ENCODE peak calls at places on chromosomes 1 and 21, in four cellular contexts. One of them, this sample, is unnamed.

GRCh38 chr1:209389258-209389657 is 194.3 kb upstream of the CAMK1G start:
- DNase-seq in suprapubic skin: no peak
- DNase-seq in heart left ventricle: no peak
- DNase-seq in endothelial cell of umbilical vein: no peak
- DNase-seq in this sample: no peak

GRCh38 chr1:14602131-14602530 is 3.6 kb downstream of the KAZN start:
- DNase-seq in suprapubic skin: peak; percentile 78
- DNase-seq in heart left ventricle: no peak
- DNase-seq in endothelial cell of umbilical vein: no peak
- DNase-seq in this sample: no peak

GRCh38 chr1:56509713-56510641 is 69.4 kb downstream of the PLPP3 start:
- DNase-seq in suprapubic skin: no peak
- DNase-seq in heart left ventricle: no peak
- DNase-seq in endothelial cell of umbilical vein: no peak
- DNase-seq in this sample: no peak

GRCh38 chr1:223405507-223405906 is 12.3 kb downstream of the CCDC185 start:
- DNase-seq in suprapubic skin: no peak
- DNase-seq in heart left ventricle: no peak
- DNase-seq in endothelial cell of umbilical vein: no peak
- DNase-seq in this sample: no peak

GRCh38 chr1:76826072-76826827 is 41.0 kb upstream of the ST6GALNAC5 start:
- DNase-seq in suprapubic skin: no peak
- DNase-seq in heart left ventricle: no peak
- DNase-seq in endothelial cell of umbilical vein: no peak
- DNase-seq in this sample: no peak

GRCh38 chr1:44553771-44554170 is 120.5 kb downstream of the TMEM53 start:
- DNase-seq in suprapubic skin: no peak
- DNase-seq in heart left ventricle: no peak
- DNase-seq in endothelial cell of umbilical vein: no peak
- DNase-seq in this sample: no peak

GRCh38 chr1:33697816-33698215 is 166.1 kb upstream of the HMGB4 start:
- DNase-seq in suprapubic skin: no peak
- DNase-seq in heart left ventricle: no peak
- DNase-seq in endothelial cell of umbilical vein: no peak
- DNase-seq in this sample: no peak

GRCh38 chr1:110785612-110786011 is 87.3 kb upstream of the CD53 start:
- DNase-seq in suprapubic skin: no peak
- DNase-seq in heart left ventricle: no peak
- DNase-seq in endothelial cell of umbilical vein: no peak
- DNase-seq in this sample: no peak

GRCh38 chr1:173420330-173420806 is 56.8 kb upstream of the PRDX6 start:
- DNase-seq in suprapubic skin: peak; percentile 70
- DNase-seq in heart left ventricle: peak; percentile 54
- DNase-seq in endothelial cell of umbilical vein: peak; percentile 83
- DNase-seq in this sample: peak; percentile 40

GRCh38 chr1:27547220-27548116 is 56.5 kb downstream of the AHDC1 start:
- DNase-seq in suprapubic skin: no peak
- DNase-seq in heart left ventricle: no peak
- DNase-seq in endothelial cell of umbilical vein: no peak
- DNase-seq in this sample: no peak
- TF ChIP-seq CTCF in suprapubic skin: no peak
- TF ChIP-seq CTCF in heart left ventricle: no peak
- TF ChIP-seq CTCF in endothelial cell of umbilical vein: peak; percentile 16
- TF ChIP-seq CTCF in this sample: peak; percentile 13

DNA sequence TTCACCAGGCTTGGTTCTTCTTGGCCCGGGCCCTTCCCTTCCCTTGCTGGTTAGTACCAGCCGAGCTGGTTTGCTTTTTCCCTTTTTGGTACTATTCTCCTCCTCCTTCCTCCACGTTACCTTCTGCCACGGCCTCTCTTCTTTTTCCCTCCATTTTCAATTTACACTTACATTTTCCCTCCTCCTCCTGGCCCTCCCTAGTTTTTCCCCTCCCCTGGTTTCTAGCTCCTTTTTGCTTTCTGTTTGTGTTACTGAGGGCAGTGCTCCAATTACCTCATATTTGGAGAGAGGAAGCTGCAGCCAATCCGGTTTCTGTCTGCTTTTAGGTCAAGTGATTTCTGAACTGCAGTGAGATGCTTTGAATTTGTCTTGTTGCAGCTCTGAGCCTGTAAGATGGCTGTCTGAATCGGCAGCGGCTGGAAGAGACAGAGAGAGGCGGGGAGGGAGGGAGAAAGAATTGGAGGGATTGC is 63.7 kb downstream of the MACF1 start:
- DNase-seq in suprapubic skin: no peak
- DNase-seq in heart left ventricle: peak; percentile 62
- DNase-seq in endothelial cell of umbilical vein: peak; percentile 78
- DNase-seq in this sample: no peak
- TF ChIP-seq POLR2A in suprapubic skin: no peak
- TF ChIP-seq POLR2A in heart left ventricle: no peak
- TF ChIP-seq POLR2A in endothelial cell of umbilical vein: no peak
- TF ChIP-seq POLR2A in this sample: no peak

DNA sequence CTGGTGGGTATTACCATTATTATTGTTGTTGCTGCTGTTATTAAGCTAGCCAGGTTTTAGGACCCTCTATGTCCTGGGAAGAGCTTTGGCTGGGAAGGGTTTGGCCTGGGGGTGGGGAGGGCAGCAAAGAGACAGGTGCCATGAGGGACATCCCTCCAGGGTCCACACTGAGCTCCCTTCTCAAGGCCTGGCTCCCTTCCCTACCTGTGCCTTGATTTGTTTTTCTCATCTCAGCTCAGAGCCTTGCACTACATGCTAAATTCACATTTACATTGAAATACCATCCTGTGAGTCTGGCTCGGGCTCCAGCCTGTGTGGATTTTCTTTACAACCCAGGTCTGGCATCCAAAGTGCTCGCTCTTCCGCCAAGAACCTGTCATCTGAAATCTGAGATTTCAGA is 536.3 kb downstream of the PTPRU start:
- DNase-seq in suprapubic skin: no peak
- DNase-seq in heart left ventricle: no peak
- DNase-seq in endothelial cell of umbilical vein: no peak
- DNase-seq in this sample: no peak
- TF ChIP-seq CTCF in suprapubic skin: no peak
- TF ChIP-seq CTCF in heart left ventricle: no peak
- TF ChIP-seq CTCF in endothelial cell of umbilical vein: no peak
- TF ChIP-seq CTCF in this sample: no peak

GRCh38 chr1:48471603-48472576 is at the start of gene SPATA6:
- DNase-seq in suprapubic skin: peak; percentile 98
- DNase-seq in heart left ventricle: peak; percentile 97
- DNase-seq in endothelial cell of umbilical vein: peak; percentile 89
- DNase-seq in this sample: peak; percentile 93
- TF ChIP-seq POLR2A in suprapubic skin: peak; percentile 29
- TF ChIP-seq POLR2A in heart left ventricle: peak; percentile 90
- TF ChIP-seq POLR2A in endothelial cell of umbilical vein: peak; percentile 66
- TF ChIP-seq POLR2A in this sample: peak; percentile 39

DNA sequence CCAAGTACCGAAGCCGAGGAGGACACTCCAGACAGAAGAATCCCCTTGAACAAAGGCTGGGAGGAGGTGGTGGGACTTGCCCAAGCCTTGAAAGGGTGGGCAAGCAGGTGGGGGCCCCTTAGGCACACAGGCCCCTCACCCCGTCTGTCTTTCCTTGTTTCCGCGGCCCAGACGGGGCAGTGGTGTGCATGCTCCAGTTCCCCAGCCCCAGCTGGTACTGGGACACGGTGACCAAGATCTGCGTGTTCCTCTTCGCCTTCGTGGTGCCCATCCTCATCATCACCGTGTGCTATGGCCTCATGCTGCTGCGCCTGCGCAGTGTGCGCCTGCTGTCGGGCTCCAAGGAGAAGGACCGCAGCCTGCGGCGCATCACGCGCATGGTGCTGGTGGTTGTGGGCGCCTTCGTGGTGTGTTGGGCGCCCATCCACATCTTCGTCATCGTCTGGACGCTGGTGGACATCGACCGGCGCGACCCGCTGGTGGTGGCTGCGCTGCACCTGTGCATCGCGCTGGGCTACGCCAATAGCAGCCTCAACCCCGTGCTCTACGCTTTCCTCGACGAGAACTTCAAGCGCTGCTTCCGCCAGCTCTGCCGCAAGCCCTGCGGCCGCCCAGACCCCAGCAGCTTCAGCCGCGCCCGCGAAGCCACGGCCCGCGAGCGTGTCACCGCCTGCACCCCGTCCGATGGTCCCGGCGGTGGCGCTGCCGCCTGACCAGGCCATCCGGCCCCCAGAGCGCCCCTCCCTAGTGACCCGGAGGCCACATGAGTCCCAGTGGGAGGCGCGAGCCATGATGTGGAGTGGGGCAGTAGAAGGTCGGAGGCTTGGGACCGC is 50.8 kb downstream of the OPRD1 start:
- DNase-seq in suprapubic skin: no peak
- DNase-seq in heart left ventricle: no peak
- DNase-seq in endothelial cell of umbilical vein: no peak
- DNase-seq in this sample: no peak
- TF ChIP-seq CTCF in suprapubic skin: no peak
- TF ChIP-seq CTCF in heart left ventricle: no peak
- TF ChIP-seq CTCF in endothelial cell of umbilical vein: no peak
- TF ChIP-seq CTCF in this sample: no peak

GRCh38 chr1:203349757-203350522 is 982 bp downstream of the FMOD start:
- DNase-seq in suprapubic skin: no peak
- DNase-seq in heart left ventricle: no peak
- DNase-seq in endothelial cell of umbilical vein: no peak
- DNase-seq in this sample: no peak

GRCh38 chr1:203349166-203349565 is 1.8 kb downstream of the FMOD start:
- DNase-seq in suprapubic skin: no peak
- DNase-seq in heart left ventricle: no peak
- DNase-seq in endothelial cell of umbilical vein: no peak
- DNase-seq in this sample: no peak

GRCh38 chr1:203353486-203353885 is 2.6 kb upstream of the FMOD start:
- DNase-seq in suprapubic skin: no peak
- DNase-seq in heart left ventricle: no peak
- DNase-seq in endothelial cell of umbilical vein: no peak
- DNase-seq in this sample: no peak

GRCh38 chr1:203354246-203354645 is 3.3 kb upstream of the FMOD start:
- DNase-seq in suprapubic skin: no peak
- DNase-seq in heart left ventricle: no peak
- DNase-seq in endothelial cell of umbilical vein: no peak
- DNase-seq in this sample: no peak

GRCh38 chr1:203351037-203351625 is at the start of gene FMOD:
- DNase-seq in suprapubic skin: no peak
- DNase-seq in heart left ventricle: peak; percentile 71
- DNase-seq in endothelial cell of umbilical vein: no peak
- DNase-seq in this sample: no peak
- TF ChIP-seq POLR2A in suprapubic skin: no peak
- TF ChIP-seq POLR2A in heart left ventricle: no peak
- TF ChIP-seq POLR2A in endothelial cell of umbilical vein: no peak
- TF ChIP-seq POLR2A in this sample: no peak

GRCh38 chr1:108314815-108315214 is 70.9 kb upstream of the NBPF4 start:
- DNase-seq in suprapubic skin: no peak
- DNase-seq in heart left ventricle: no peak
- DNase-seq in endothelial cell of umbilical vein: no peak
- DNase-seq in this sample: no peak

GRCh38 chr1:108320851-108321250 is 77.0 kb upstream of the NBPF4 start:
- DNase-seq in suprapubic skin: no peak
- DNase-seq in heart left ventricle: no peak
- DNase-seq in endothelial cell of umbilical vein: no peak
- DNase-seq in this sample: no peak

DNA sequence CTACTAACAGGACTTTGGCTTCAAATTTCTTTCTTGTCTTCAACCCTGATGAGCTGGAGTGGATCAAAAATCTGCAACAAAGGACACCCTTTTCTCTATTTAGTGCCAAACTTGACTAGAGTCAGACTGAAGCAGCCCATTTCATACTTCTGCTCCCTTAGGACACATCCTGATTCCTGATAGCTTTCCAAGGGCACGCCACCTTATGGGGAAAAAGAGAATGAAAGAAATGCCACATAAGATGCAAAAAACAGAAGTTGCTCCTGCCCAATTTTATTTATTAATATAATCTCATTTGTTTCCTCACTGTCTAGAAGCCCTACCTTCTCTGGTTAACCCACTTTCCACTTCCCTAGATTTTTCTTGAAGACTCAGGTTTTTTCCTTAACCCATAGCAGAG is 72.7 kb upstream of the NBPF4 start:
- DNase-seq in suprapubic skin: no peak
- DNase-seq in heart left ventricle: no peak
- DNase-seq in endothelial cell of umbilical vein: no peak
- DNase-seq in this sample: no peak
- TF ChIP-seq CTCF in suprapubic skin: no peak
- TF ChIP-seq CTCF in heart left ventricle: no peak
- TF ChIP-seq CTCF in endothelial cell of umbilical vein: peak; percentile 6
- TF ChIP-seq CTCF in this sample: no peak

GRCh38 chr21:44578371-44579055 is 1.9 kb downstream of the KRTAP10-5 start:
- DNase-seq in suprapubic skin: no peak
- DNase-seq in heart left ventricle: no peak
- DNase-seq in endothelial cell of umbilical vein: no peak
- DNase-seq in this sample: no peak

GRCh38 chr21:44581158-44581557 is 754 bp upstream of the KRTAP10-5 start:
- DNase-seq in suprapubic skin: no peak
- DNase-seq in heart left ventricle: no peak
- DNase-seq in endothelial cell of umbilical vein: no peak
- DNase-seq in this sample: no peak

GRCh38 chr21:44582055-44582454 is 1.7 kb upstream of the KRTAP10-5 start:
- DNase-seq in suprapubic skin: no peak
- DNase-seq in heart left ventricle: no peak
- DNase-seq in endothelial cell of umbilical vein: no peak
- DNase-seq in this sample: no peak

GRCh38 chr21:44579056-44579832 is 1.2 kb downstream of the KRTAP10-5 start:
- DNase-seq in suprapubic skin: no peak
- DNase-seq in heart left ventricle: no peak
- DNase-seq in endothelial cell of umbilical vein: no peak
- DNase-seq in this sample: no peak

DNA sequence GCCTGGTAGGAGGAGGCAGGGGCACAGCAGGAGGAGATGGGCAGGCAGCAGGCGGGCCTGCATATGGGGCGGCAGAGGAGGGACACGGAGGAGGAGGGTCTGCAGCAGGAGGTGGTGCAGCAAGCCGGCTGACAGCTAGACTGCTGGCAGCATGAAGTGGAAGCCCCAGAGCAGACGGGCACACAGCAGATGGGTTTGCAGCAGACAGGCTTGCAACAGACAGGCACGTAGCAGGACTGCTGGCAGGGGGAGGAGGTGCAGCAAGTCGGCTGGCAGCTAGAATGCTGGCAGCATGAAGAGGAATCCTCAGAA is 615 bp downstream of the KRTAP10-5 start:
- DNase-seq in suprapubic skin: no peak
- DNase-seq in heart left ventricle: no peak
- DNase-seq in endothelial cell of umbilical vein: no peak
- DNase-seq in this sample: no peak
- TF ChIP-seq POLR2A in suprapubic skin: no peak
- TF ChIP-seq POLR2A in heart left ventricle: no peak
- TF ChIP-seq POLR2A in endothelial cell of umbilical vein: no peak
- TF ChIP-seq POLR2A in this sample: no peak

DNA sequence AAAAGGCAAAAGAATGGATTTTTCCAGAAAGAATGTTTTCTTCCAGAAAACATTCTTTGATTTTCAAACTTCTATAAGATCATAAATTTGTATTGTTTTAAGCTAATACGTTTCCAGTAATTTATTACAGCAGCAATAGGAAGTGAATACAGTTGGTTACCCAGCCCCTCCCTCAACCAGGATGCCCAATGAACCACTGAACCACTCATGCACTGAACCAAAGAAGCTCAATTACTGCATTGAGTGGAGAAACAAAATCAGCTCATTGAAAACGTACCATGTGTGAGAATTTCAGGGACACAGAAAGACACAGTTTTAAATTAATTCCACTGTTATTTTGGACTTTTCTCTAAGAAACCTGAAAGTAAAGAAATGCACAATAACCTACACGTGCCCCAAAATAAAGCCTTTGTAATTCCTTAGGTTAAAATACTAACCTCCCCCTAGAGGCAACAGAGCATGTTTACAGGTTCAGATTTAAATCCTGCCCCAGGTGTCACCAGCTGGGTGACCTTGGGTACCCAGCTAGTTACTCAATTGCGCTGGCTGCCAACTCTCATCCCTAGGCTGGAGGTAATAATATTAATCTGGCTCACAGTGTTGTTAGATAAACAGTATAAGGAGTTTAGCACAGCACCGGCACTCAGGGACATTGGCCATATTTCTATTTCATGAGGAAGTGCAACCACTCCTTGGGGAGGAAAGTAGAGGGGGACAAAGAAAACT is 111.7 kb downstream of the NMNAT2 start:
- DNase-seq in suprapubic skin: no peak
- DNase-seq in heart left ventricle: peak; percentile 33
- DNase-seq in endothelial cell of umbilical vein: peak; percentile 15
- DNase-seq in this sample: no peak
- TF ChIP-seq CTCF in suprapubic skin: no peak
- TF ChIP-seq CTCF in heart left ventricle: peak; percentile 45
- TF ChIP-seq CTCF in endothelial cell of umbilical vein: no peak
- TF ChIP-seq CTCF in this sample: no peak

This sample was measured in gastrocnemius medialis.